ENCODE peak calls at places on chromosome 19, in seven cellular contexts. A, B, F, D, M, Y and V are unnamed samples.
A peak's percentile ranks its signal among the peaks of the same experiment; 100 is the strongest.

GRCh38 chr19:45716314-45717130 is 14.2 kb downstream of the FBXO46 start:
- DNase-seq in A (no peak), B (no peak), F (no peak), D (peak; percentile 65), M (peak; percentile 41), Y (no peak), V (no peak)

GRCh38 chr19:49502866-49503581 is 6.8 kb downstream of the RPS11 start:
- DNase-seq in A (peak; percentile 52), B (no peak), F (no peak), D (peak; percentile 81), M (peak; percentile 84), Y (peak; percentile 59), V (peak; percentile 23)

GRCh38 chr19:5903054-5903501 is 512 bp downstream of the NDUFA11 start:
- DNase-seq in A (no peak), B (no peak), F (no peak), D (peak; percentile 40), M (no peak), Y (no peak), V (no peak)

GRCh38 chr19:50205681-50206138 is 2.3 kb downstream of the MYH14 start:
- DNase-seq in A (no peak), B (no peak), F (no peak), D (peak; percentile 93), M (no peak), Y (no peak), V (no peak)

GRCh38 chr19:1884291-1884718 is 991 bp downstream of the ABHD17A start:
- DNase-seq in A (no peak), B (no peak), F (no peak), D (no peak), M (no peak), Y (no peak), V (no peak)

GRCh38 chr19:47973529-47973928 is 18.4 kb downstream of the BSPH1 start:
- DNase-seq in A (no peak), B (no peak), F (no peak), D (no peak), M (no peak), Y (no peak), V (no peak)

GRCh38 chr19:6519289-6519688 is 11.5 kb upstream of the TNFSF9 start:
- DNase-seq in A (no peak), B (no peak), F (no peak), D (peak; percentile 26), M (no peak), Y (no peak), V (no peak)

GRCh38 chr19:30865481-30865880 is 483.8 kb downstream of the TSHZ3 start:
- DNase-seq in A (no peak), B (no peak), F (no peak), D (no peak), M (no peak), Y (no peak), V (no peak)

GRCh38 chr19:34218818-34219164 is 35.6 kb upstream of the GARRE1 start:
- DNase-seq in A (no peak), B (no peak), F (no peak), D (no peak), M (no peak), Y (no peak), V (no peak)

GRCh38 chr19:1466018-1466460 is 13.0 kb downstream of the C19orf25 start:
- DNase-seq in A (no peak), B (no peak), F (no peak), D (no peak), M (no peak), Y (no peak), V (no peak)

GRCh38 chr19:13493516-13494310 is 12.6 kb downstream of the CACNA1A start:
- DNase-seq in A (no peak), B (no peak), F (no peak), D (no peak), M (no peak), Y (no peak), V (no peak)

GRCh38 chr19:2507109-2507508 is 31.2 kb downstream of the GADD45B start:
- DNase-seq in A (no peak), B (no peak), F (no peak), D (peak; percentile 95), M (no peak), Y (no peak), V (no peak)

GRCh38 chr19:16778796-16779411 is 50.3 kb upstream of the SIN3B start:
- DNase-seq in A (peak; percentile 19), B (peak; percentile 46), F (no peak), D (peak; percentile 68), M (peak; percentile 76), Y (peak; percentile 20), V (peak; percentile 6)

GRCh38 chr19:3336680-3337523 is 29.5 kb upstream of the NFIC start:
- DNase-seq in A (peak; percentile 85), B (no peak), F (peak; percentile 64), D (no peak), M (peak; percentile 98), Y (peak; percentile 83), V (peak; percentile 89)

GRCh38 chr19:55079400-55080038 is 3.9 kb downstream of the EPS8L1 start:
- DNase-seq in A (no peak), B (no peak), F (no peak), D (peak; percentile 39), M (no peak), Y (no peak), V (no peak)

GRCh38 chr19:11194657-11195056 is 2.7 kb downstream of the KANK2 start:
- DNase-seq in A (no peak), B (no peak), F (no peak), D (no peak), M (no peak), Y (no peak), V (no peak)

GRCh38 chr19:46475976-46476375 is 4.6 kb upstream of the PNMA8A start:
- DNase-seq in A (no peak), B (no peak), F (no peak), D (no peak), M (no peak), Y (no peak), V (no peak)

GRCh38 chr19:47407417-47407774 is 11.9 kb downstream of the MEIS3 start:
- DNase-seq in A (no peak), B (no peak), F (no peak), D (no peak), M (no peak), Y (no peak), V (no peak)